ENCODE peak calls at places on chromosomes 2 and 18, in nine cellular contexts. X is lung, J is epithelial cell of esophagus, W is BJ, P is choroid plexus epithelial cell, Y is A549, R is PC-9, N is heart right ventricle, F is HL-60. C is an unnamed sample.

GRCh38 chr2:144770616-144771230 is 250.8 kb upstream of the ZEB2 start:
- DNase-seq in F (no peak), J (no peak), P (no peak), R (no peak), W (no peak), Y (no peak), X (no peak), N (no peak), C (no peak)

GRCh38 chr2:204072443-204073324 is 136.1 kb downstream of the ICOS start:
- DNase-seq in N (no peak), W (no peak), F (peak), Y (peak), X (peak), J (peak), R (peak), P (peak), C (no peak)

GRCh38 chr2:204127238-204127637 is 190.7 kb downstream of the ICOS start:
- DNase-seq in R (no peak), F (no peak), W (no peak), N (no peak), X (no peak), Y (no peak), P (peak), J (peak), C (no peak)

GRCh38 chr2:191114403-191114886 is 36.3 kb downstream of the STAT4 start:
- DNase-seq in X (no peak), N (no peak), W (no peak), F (no peak), J (peak), R (no peak), Y (no peak), P (peak), C (no peak)

GRCh38 chr18:48780151-48781001 is 170.4 kb downstream of the SMAD7 start:
- DNase-seq in R (no peak), N (no peak), P (peak), W (no peak), J (no peak), X (no peak), Y (no peak), F (no peak), C (no peak)

GRCh38 chr2:28209312-28209711 is 183.3 kb upstream of the FOSL2 start:
- DNase-seq in F (no peak), R (no peak), P (no peak), N (no peak), Y (no peak), W (no peak), X (no peak), J (peak), C (no peak)

GRCh38 chr2:99072556-99072955 is 69.0 kb upstream of the C2orf15 start:
- DNase-seq in J (peak), N (no peak), R (no peak), Y (no peak), X (peak), F (no peak), P (no peak), W (no peak), C (no peak)

GRCh38 chr2:175872716-175873115 is 129.4 kb downstream of the LNPK start:
- DNase-seq in F (no peak), N (no peak), W (no peak), P (no peak), Y (no peak), X (no peak), J (no peak), R (no peak), C (no peak)

DNA sequence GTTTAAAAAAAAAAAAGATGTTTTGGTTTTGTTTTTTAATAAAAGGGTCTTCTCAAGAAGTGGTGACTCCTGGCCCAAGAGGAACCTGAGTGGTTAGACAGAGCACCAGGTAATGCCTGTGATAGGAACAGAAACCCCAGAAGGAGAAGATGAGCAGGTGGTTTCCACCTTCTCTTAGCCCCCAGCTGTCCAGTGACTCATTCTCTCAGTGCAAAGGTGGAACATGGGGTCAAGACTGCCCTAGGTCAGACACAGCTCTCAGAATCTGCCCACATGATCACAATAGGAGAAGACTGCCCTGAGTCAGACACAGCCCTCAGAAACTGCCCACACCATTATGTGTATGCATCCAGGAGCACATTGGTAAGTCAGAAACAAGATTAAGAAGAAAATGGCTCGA is 61.8 kb downstream of the TBC1D8 start:
- DNase-seq in J (no peak), W (no peak), R (no peak), X (no peak), F (no peak), Y (no peak), N (no peak), P (no peak), C (no peak)
- TF ChIP-seq CTCF in J (no peak), W (no peak), R (no peak), X (no peak), F (no peak), Y (no peak), N (no peak), P (no peak), C (no peak)

DNA sequence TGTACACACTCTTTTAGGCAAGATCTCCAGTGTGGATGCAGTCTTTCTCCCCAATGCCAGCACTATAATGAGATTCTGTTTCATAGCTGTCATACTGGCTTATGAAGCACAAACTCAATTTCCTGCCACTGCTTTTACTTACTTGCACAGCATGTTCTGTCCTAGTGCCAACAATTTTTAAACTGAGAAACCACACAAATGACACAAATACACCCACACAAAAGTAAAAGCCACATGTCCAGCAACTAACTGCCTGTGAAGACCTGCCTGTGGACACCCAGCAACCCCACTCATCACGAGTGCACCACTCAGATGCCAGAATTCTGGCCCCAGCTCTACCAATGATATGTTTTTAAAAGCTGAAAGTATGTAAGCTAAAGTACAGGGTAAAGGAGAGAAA is 29.6 kb upstream of the RNU4ATAC start:
- DNase-seq in X (no peak), F (no peak), P (peak), Y (no peak), J (peak), N (no peak), R (no peak), W (peak), C (no peak)
- H3K4me3 ChIP-seq in X (no peak), F (no peak), P (no peak), Y (no peak), J (no peak), N (no peak), R (no peak), W (no peak), C (no peak)

DNA sequence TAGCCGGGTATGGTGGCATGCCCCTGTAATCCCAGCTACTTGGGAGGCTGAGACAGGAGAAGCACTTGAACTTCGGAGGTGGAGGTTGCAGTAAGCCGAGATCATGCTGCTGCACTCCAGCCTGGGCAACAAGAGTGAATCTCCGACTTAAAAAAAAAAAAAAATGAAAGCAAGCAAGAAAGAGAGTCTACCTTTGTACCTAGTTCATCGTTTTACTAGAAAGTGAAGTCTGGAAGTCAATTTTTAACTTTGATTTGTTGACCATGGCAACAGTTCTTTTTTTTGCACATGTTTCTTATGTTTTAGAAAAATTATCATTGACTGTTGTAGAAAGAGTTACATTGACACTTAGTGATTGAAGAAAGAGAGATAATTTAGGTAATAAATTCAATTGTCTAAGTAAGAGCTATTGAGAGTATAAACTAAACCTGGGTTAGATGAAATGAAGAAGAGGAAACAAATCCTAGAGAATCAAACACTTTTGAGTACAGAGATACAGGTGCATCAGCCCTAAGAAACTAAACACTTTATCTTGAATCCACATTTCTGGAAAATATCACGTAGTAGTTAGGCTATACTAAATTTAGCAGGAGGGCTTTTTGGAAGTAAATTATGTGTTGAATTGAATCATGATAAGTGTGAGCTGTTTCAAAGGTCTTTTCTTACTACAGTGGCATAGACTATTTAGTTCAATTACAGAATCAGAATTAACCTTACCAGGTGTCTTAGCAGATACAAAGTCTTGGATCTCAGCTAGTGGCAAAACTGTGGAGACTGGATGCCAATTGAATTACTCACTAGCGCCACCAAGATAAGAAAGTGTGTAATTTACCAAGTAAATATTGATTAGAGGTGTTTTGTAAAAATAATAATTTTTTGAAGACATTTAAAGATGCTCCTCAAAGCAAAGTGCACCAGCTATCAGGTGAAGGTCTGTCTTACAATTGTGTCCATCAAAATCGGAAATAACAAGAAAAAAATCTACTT is 303.4 kb upstream of the NRXN1 start:
- DNase-seq in Y (no peak), R (no peak), J (no peak), W (no peak), N (no peak), F (no peak), X (no peak), P (no peak), C (no peak)
- TF ChIP-seq CTCF in Y (no peak), R (no peak), J (no peak), W (no peak), N (no peak), F (no peak), X (no peak), P (peak), C (no peak)

GRCh38 chr2:71069376-71069775 is 928 bp downstream of the NAGK start:
- DNase-seq in Y (no peak), P (peak), N (no peak), W (no peak), X (no peak), J (peak), R (no peak), F (no peak), C (no peak)
- H3K4me3 ChIP-seq in Y (peak), P (peak), N (peak), W (peak), X (peak), J (peak), R (peak), F (peak), C (peak)

GRCh38 chr2:71467180-71467815 is 13.9 kb downstream of the DYSF start:
- DNase-seq in N (no peak), W (no peak), R (no peak), X (no peak), Y (no peak), P (no peak), F (no peak), J (no peak), C (no peak)
- TF ChIP-seq CTCF in N (no peak), W (no peak), R (no peak), X (no peak), Y (no peak), P (no peak), F (no peak), J (no peak), C (no peak)

GRCh38 chr18:75408554-75409506 is 18.7 kb downstream of the SMIM21 start:
- DNase-seq in N (no peak), F (no peak), Y (peak), J (peak), R (no peak), X (no peak), W (peak), P (peak), C (no peak)
- H3K4me3 ChIP-seq in N (no peak), F (no peak), Y (no peak), J (no peak), R (no peak), X (no peak), W (no peak), P (no peak), C (no peak)

GRCh38 chr2:240074545-240074944 is 21.2 kb upstream of the OR6B3 start:
- DNase-seq in R (no peak), P (no peak), F (no peak), W (no peak), J (no peak), N (no peak), Y (no peak), X (no peak), C (no peak)

GRCh38 chr2:240070907-240071306 is 17.6 kb upstream of the OR6B3 start:
- DNase-seq in Y (no peak), P (no peak), J (no peak), X (no peak), F (no peak), W (no peak), N (no peak), R (no peak), C (no peak)

GRCh38 chr2:240068193-240068592 is 14.9 kb upstream of the OR6B3 start:
- DNase-seq in W (no peak), J (no peak), F (no peak), X (no peak), P (no peak), N (no peak), R (no peak), Y (no peak), C (no peak)

GRCh38 chr2:240066489-240066888 is 13.2 kb upstream of the OR6B3 start:
- DNase-seq in J (no peak), N (no peak), P (no peak), Y (no peak), F (no peak), R (no peak), X (no peak), W (no peak), C (no peak)

DNA sequence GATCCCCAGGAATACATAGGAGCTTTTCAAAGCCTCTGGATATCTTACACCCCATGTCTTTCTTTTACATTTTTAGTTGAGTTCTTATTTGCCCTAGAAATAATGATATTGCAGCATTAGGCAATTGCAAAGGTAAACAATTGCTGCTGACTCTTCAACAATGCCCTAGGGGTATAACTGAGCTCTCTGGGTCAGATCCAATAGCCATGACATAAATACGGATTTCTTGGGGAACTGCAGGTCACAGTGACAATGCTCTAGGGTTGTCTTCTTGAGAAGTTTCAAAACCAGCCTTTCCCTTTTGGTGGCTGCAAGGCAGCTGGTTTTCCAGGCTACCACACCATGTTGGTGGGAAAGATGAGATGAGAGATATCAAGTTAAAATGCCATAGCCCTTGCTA is 16.5 kb upstream of the OR6B3 start:
- DNase-seq in P (no peak), J (peak), W (no peak), R (no peak), F (no peak), N (no peak), Y (no peak), X (no peak), C (no peak)
- TF ChIP-seq CTCF in P (no peak), J (no peak), W (no peak), R (no peak), F (no peak), N (no peak), Y (no peak), X (no peak), C (no peak)